ENCODE peak calls at places on chromosomes 1 and 21, in nine cellular contexts. R is esophagus squamous epithelium; M is uterus; E is left ventricle myocardium inferior; F is naive thymus-derived CD4-positive, alpha-beta T cell; Y is RWPE1; N is sigmoid colon; J is endodermal cell; V is AG04450. I is an unnamed sample.
A peak's percentile ranks its signal among the peaks of the same experiment; 100 is the strongest.

GRCh38 chr1:219402925-219403324 is 210.0 kb downstream of the ZC3H11B start:
- DNase-seq in R (no peak), M (no peak), E (no peak), F (no peak), Y (no peak), N (no peak), J (no peak), V (no peak), I (no peak)

GRCh38 chr1:203135636-203136305 is 8.2 kb downstream of the ADORA1 start:
- DNase-seq in R (no peak), M (no peak), E (no peak), F (no peak), Y (no peak), N (peak; percentile 38), J (no peak), V (no peak), I (no peak)

GRCh38 chr1:110495926-110496600 is 22.9 kb downstream of the KCNA10 start:
- DNase-seq in R (no peak), M (peak; percentile 41), E (peak; percentile 67), F (peak; percentile 76), Y (peak; percentile 78), N (peak; percentile 83), J (peak; percentile 94), V (peak; percentile 63), I (no peak)

GRCh38 chr1:6208723-6209660 is 3.1 kb downstream of the RNF207 start:
- DNase-seq in R (no peak), M (no peak), E (peak; percentile 56), F (no peak), Y (no peak), N (no peak), J (peak; percentile 81), V (no peak), I (no peak)

GRCh38 chr1:185439727-185440415 is 122.8 kb upstream of the IVNS1ABP start:
- DNase-seq in R (no peak), M (no peak), E (no peak), F (no peak), Y (peak; percentile 73), N (no peak), J (no peak), V (peak; percentile 15), I (no peak)

GRCh38 chr1:16721871-16722641 is 18.3 kb upstream of the RNU1-4 start:
- DNase-seq in R (no peak), M (no peak), E (no peak), F (no peak), Y (no peak), N (no peak), J (peak; percentile 30), V (no peak), I (no peak)

GRCh38 chr1:10399487-10399917 is 638 bp downstream of the PGD start:
- DNase-seq in R (no peak), M (no peak), E (peak; percentile 28), F (no peak), Y (peak; percentile 20), N (peak; percentile 66), J (no peak), V (no peak), I (no peak)

GRCh38 chr1:20282544-20282943 is 8.1 kb upstream of the VWA5B1 start:
- DNase-seq in R (no peak), M (no peak), E (peak; percentile 36), F (no peak), Y (no peak), N (no peak), J (no peak), V (no peak), I (no peak)

GRCh38 chr1:177966199-177966598 is 3.7 kb downstream of the SEC16B start:
- DNase-seq in R (no peak), M (no peak), E (no peak), F (no peak), Y (no peak), N (no peak), J (no peak), V (no peak), I (no peak)

GRCh38 chr1:164519426-164519825 is 39.6 kb upstream of the PBX1 start:
- DNase-seq in R (no peak), M (no peak), E (no peak), F (no peak), Y (no peak), N (no peak), J (no peak), V (no peak), I (no peak)

GRCh38 chr1:155245163-155245524 is 10.1 kb downstream of the ENTREP3 start:
- DNase-seq in R (no peak), M (no peak), E (no peak), F (no peak), Y (no peak), N (no peak), J (no peak), V (no peak), I (no peak)

GRCh38 chr1:34019741-34020552 is 145.1 kb downstream of the CSMD2 start:
- DNase-seq in R (no peak), M (no peak), E (no peak), F (no peak), Y (no peak), N (no peak), J (peak; percentile 72), V (no peak), I (no peak)

GRCh38 chr1:56645663-56646330 is 683 bp downstream of the PRKAA2 start:
- DNase-seq in R (no peak), M (no peak), E (no peak), F (no peak), Y (peak; percentile 15), N (peak; percentile 66), J (peak; percentile 78), V (no peak), I (no peak)

GRCh38 chr1:50289495-50289894 is 133.7 kb downstream of the DMRTA2 start:
- DNase-seq in R (no peak), M (no peak), E (no peak), F (no peak), Y (no peak), N (no peak), J (no peak), V (no peak), I (no peak)

GRCh38 chr21:39153373-39153772 is 29.9 kb downstream of the PSMG1 start:
- DNase-seq in R (no peak), M (no peak), E (no peak), F (no peak), Y (peak; percentile 25), N (no peak), J (peak; percentile 62), V (no peak), I (no peak)

GRCh38 chr1:10701145-10701544 is 95.3 kb downstream of the CASZ1 start:
- DNase-seq in R (no peak), M (no peak), E (no peak), F (no peak), Y (no peak), N (no peak), J (no peak), V (no peak), I (no peak)

GRCh38 chr1:21531243-21531642 is 22.0 kb downstream of the ALPL start:
- DNase-seq in R (no peak), M (no peak), E (no peak), F (no peak), Y (no peak), N (no peak), J (no peak), V (no peak), I (no peak)

DNA sequence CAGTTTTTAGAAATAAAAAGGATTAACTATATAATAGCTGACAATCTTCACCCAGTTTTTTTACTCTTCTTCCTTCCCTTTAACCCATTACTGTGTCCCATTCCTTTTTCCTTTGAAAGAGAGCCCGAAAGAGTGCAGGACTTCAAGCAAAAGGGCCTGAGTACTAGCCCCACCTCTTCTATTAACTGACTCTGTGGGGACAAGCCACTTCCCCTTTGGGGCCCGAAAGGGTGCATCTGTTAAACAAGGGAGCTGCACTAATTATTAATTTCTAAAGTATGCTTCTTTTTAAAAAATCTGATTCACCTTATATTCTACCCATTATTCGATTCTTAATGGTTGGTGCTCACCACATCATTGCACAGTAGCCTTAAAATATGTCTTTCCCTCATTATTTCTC is 3.3 kb downstream of the USP24 start:
- DNase-seq in R (no peak), M (no peak), E (no peak), F (no peak), Y (no peak), N (no peak), J (no peak), V (no peak), I (no peak)
- H3K27ac ChIP-seq in R (peak overlapping the region; percentile 94), M (no peak overlapping the region), E (peak overlapping the region; percentile 99), F (peak overlapping the region; percentile 93), Y (no peak overlapping the region), N (peak overlapping the region; percentile 94), J (no peak overlapping the region), V (no peak overlapping the region), I (no peak overlapping the region)

GRCh38 chr1:151146416-151147131 is at the start of gene SEMA6C:
- DNase-seq in R (peak; percentile 54), M (peak; percentile 95), E (peak; percentile 96), F (peak; percentile 78), Y (peak; percentile 86), N (peak; percentile 98), J (peak; percentile 97), V (peak; percentile 68), I (peak; percentile 78)
- H3K27ac ChIP-seq in R (peak within 1 kb of the TSS; percentile 89), M (peak within 1 kb of the TSS; percentile 89), E (peak within 1 kb of the TSS; percentile 92), F (peak within 1 kb of the TSS; percentile 67), Y (peak within 1 kb of the TSS; percentile 77), N (peak within 1 kb of the TSS; percentile 85), J (peak within 1 kb of the TSS; percentile 40), V (no peak within 1 kb of the TSS), I (peak within 1 kb of the TSS; percentile 66)

GRCh38 chr1:53435151-53435550 is 24.0 kb upstream of the DMRTB1 start:
- DNase-seq in R (no peak), M (no peak), E (no peak), F (no peak), Y (no peak), N (no peak), J (no peak), V (no peak), I (no peak)
- H3K27ac ChIP-seq in R (no peak overlapping the region), M (no peak overlapping the region), E (no peak overlapping the region), F (no peak overlapping the region), Y (no peak overlapping the region), N (no peak overlapping the region), J (no peak overlapping the region), V (no peak overlapping the region), I (no peak overlapping the region)

DNA sequence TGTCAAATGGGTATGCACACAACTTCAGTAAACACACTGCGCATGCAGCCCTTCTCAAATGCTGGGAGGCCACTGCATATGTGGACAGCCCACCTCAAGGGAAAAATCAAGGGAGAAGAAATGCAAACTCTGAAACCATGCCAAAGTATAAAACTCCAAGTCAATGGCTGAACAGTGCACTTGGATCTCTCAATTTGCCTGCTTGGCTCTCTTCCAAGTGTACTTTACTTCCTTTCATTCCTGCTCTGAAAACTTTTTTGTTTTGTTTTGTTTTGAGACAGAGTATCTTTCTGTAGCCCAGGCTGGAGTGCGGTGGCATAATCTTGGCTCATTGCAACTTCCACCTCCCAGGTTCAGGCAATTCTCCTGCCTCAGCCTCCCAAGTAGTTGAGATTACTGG is 18.8 kb upstream of the COP1 start:
- DNase-seq in R (no peak), M (no peak), E (no peak), F (no peak), Y (no peak), N (no peak), J (no peak), V (no peak), I (no peak)
- H3K27ac ChIP-seq in R (no peak overlapping the region), M (no peak overlapping the region), E (no peak overlapping the region), F (no peak overlapping the region), Y (no peak overlapping the region), N (no peak overlapping the region), J (no peak overlapping the region), V (no peak overlapping the region), I (no peak overlapping the region)

DNA sequence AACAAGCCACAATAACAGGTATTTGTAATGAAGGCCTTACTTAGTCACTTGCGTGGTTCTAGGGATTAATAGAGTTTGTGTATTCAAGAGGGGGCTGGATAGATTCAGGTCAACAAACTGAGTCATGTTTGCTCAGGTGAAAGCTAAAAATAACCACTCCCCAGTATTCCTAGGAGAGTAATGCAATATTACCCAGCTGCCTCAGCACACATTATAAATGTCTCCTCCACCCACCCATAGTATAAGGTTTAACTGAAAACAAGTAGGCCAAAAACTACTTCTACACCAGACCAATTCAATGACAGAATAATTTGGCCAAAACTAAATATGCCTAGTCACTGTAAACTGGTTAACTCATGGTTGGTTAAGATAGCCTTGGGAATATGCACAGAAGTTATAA is 34.4 kb downstream of the WLS start:
- DNase-seq in R (no peak), M (no peak), E (no peak), F (no peak), Y (peak; percentile 80), N (no peak), J (no peak), V (no peak), I (no peak)
- H3K27ac ChIP-seq in R (peak overlapping the region; percentile 60), M (no peak overlapping the region), E (peak overlapping the region; percentile 66), F (no peak overlapping the region), Y (no peak overlapping the region), N (peak overlapping the region; percentile 50), J (no peak overlapping the region), V (no peak overlapping the region), I (no peak overlapping the region)

I was measured in thoracic aorta.